ENCODE peak calls at places on chromosomes 16 and 17, in seven cellular contexts. S is ovary, Z is tibial nerve, I is IMR-90, L is esophagus squamous epithelium, G is body of pancreas, J is heart left ventricle. A is an unnamed sample.

GRCh38 chr17:74473294-74473693 is 6.9 kb downstream of the CD300A start:
- DNase-seq in S (no peak), Z (no peak), I (no peak), L (no peak), G (no peak), J (no peak), A (no peak)

GRCh38 chr16:54342001-54342776 is 55.6 kb upstream of the IRX3 start:
- DNase-seq in S (no peak), Z (no peak), I (no peak), L (no peak), G (no peak), J (no peak), A (no peak)

GRCh38 chr16:31201511-31202401 is 804 bp downstream of the PYCARD start:
- DNase-seq in S (peak; percentile 26), Z (no peak), I (no peak), L (no peak), G (peak; percentile 35), J (peak; percentile 41), A (no peak)

GRCh38 chr17:75367312-75367711 is 38.2 kb downstream of the GRB2 start:
- DNase-seq in S (no peak), Z (no peak), I (peak; percentile 51), L (no peak), G (no peak), J (no peak), A (no peak)

GRCh38 chr17:7883781-7884386 is 4.7 kb upstream of the CHD3 start:
- DNase-seq in S (no peak), Z (no peak), I (peak; percentile 45), L (no peak), G (no peak), J (no peak), A (no peak)

GRCh38 chr16:4733747-4734062 is 366 bp downstream of the ANKS3 start:
- DNase-seq in S (no peak), Z (no peak), I (no peak), L (no peak), G (peak; percentile 29), J (no peak), A (no peak)

GRCh38 chr17:62995377-62995885 is 29.4 kb downstream of the TANC2 start:
- DNase-seq in S (no peak), Z (no peak), I (peak; percentile 43), L (no peak), G (peak; percentile 46), J (no peak), A (no peak)

GRCh38 chr17:4199818-4200402 is 56.9 kb downstream of the CYB5D2 start:
- DNase-seq in S (no peak), Z (no peak), I (peak; percentile 42), L (no peak), G (peak; percentile 31), J (no peak), A (no peak)

GRCh38 chr17:76089680-76090516 is 10.9 kb downstream of the ZACN start:
- DNase-seq in S (no peak), Z (no peak), I (no peak), L (no peak), G (no peak), J (no peak), A (no peak)

GRCh38 chr16:8622315-8622656 is 788 bp downstream of the METTL22 start:
- DNase-seq in S (no peak), Z (no peak), I (no peak), L (no peak), G (no peak), J (no peak), A (no peak)

GRCh38 chr16:86051376-86052114 is 152.6 kb downstream of the IRF8 start:
- DNase-seq in S (no peak), Z (no peak), I (no peak), L (no peak), G (no peak), J (no peak), A (no peak)

GRCh38 chr17:79019631-79020584 is 4.1 kb upstream of the C1QTNF1 start:
- DNase-seq in S (peak; percentile 62), Z (peak; percentile 84), I (peak; percentile 78), L (no peak), G (peak; percentile 77), J (peak; percentile 86), A (peak; percentile 68)

GRCh38 chr17:38731526-38732294 is 1.6 kb downstream of the CISD3 start:
- DNase-seq in S (no peak), Z (no peak), I (no peak), L (no peak), G (no peak), J (no peak), A (no peak)

GRCh38 chr17:32275060-32276042 is 9.7 kb downstream of the RHBDL3 start:
- DNase-seq in S (peak; percentile 30), Z (no peak), I (peak; percentile 90), L (no peak), G (no peak), J (peak; percentile 73), A (no peak)

GRCh38 chr17:77266891-77267341 is 126.1 kb downstream of the SEC14L1 start:
- DNase-seq in S (no peak), Z (no peak), I (peak; percentile 23), L (no peak), G (no peak), J (no peak), A (no peak)

GRCh38 chr17:37608369-37609169 is 649 bp downstream of the SYNRG start:
- DNase-seq in S (no peak), Z (peak; percentile 26), I (peak; percentile 48), L (no peak), G (no peak), J (no peak), A (no peak)

GRCh38 chr17:78723001-78723796 is 58.9 kb downstream of the CYTH1 start:
- DNase-seq in S (peak; percentile 66), Z (no peak), I (peak; percentile 45), L (no peak), G (no peak), J (peak; percentile 57), A (no peak)

GRCh38 chr16:86828202-86828601 is 249.9 kb downstream of the FOXL1 start:
- DNase-seq in S (no peak), Z (no peak), I (no peak), L (no peak), G (no peak), J (no peak), A (no peak)

GRCh38 chr16:70370924-70371323 is 24.2 kb downstream of the DDX19A start:
- DNase-seq in S (no peak), Z (no peak), I (no peak), L (no peak), G (no peak), J (no peak), A (peak; percentile 60)

GRCh38 chr16:70377782-70378181 is 31.1 kb downstream of the DDX19A start:
- DNase-seq in S (no peak), Z (no peak), I (no peak), L (no peak), G (no peak), J (no peak), A (no peak)

GRCh38 chr16:70372921-70373550 is 26.3 kb downstream of the DDX19A start:
- DNase-seq in S (no peak), Z (no peak), I (no peak), L (no peak), G (no peak), J (no peak), A (no peak)

GRCh38 chr16:70375636-70376611 is 29.2 kb downstream of the DDX19A start:
- DNase-seq in S (no peak), Z (no peak), I (no peak), L (no peak), G (peak; percentile 14), J (no peak), A (peak; percentile 45)

DNA sequence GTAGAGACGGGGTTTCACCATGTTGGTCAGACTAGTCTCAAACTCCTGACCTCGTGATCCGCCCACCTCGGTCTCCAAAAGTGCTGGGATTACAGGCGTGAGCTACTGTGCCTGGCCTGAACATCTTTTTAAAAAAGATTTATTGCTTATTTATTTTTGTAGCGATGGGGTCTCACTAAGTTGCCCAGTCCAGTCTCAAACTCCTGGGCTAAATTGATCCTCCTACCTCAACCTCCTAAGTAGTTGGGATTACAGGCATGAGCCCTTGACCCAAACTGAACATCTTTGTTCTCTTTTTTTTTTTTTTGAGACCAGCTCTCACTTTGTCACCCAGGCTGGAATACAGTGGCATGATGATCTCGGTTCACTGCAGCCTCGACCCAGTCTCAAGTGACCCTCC is 27.5 kb downstream of the DDX19A start:
- DNase-seq in S (no peak), Z (no peak), I (no peak), L (no peak), G (no peak), J (no peak), A (no peak)
- TF ChIP-seq POLR2A in S (no peak), Z (no peak), I (no peak), L (no peak), G (no peak), J (no peak), A (no peak)

GRCh38 chr16:88943131-88943664 is 33.8 kb downstream of the CBFA2T3 start:
- DNase-seq in S (no peak), Z (no peak), I (no peak), L (no peak), G (no peak), J (no peak), A (no peak)
- TF ChIP-seq POLR2A in S (no peak), Z (no peak), I (no peak), L (no peak), G (no peak), J (no peak), A (no peak)

GRCh38 chr16:29814592-29814991 is 1.4 kb upstream of the PAGR1 start:
- DNase-seq in S (no peak), Z (no peak), I (no peak), L (no peak), G (no peak), J (no peak), A (no peak)

GRCh38 chr16:29818082-29818481 is 2.1 kb downstream of the PAGR1 start:
- DNase-seq in S (no peak), Z (no peak), I (no peak), L (no peak), G (no peak), J (no peak), A (no peak)

GRCh38 chr16:29815032-29815721 is 775 bp upstream of the PAGR1 start:
- DNase-seq in S (peak; percentile 55), Z (no peak), I (no peak), L (no peak), G (peak; percentile 38), J (peak; percentile 54), A (peak; percentile 32)

GRCh38 chr16:29816694-29817441 is 916 bp downstream of the PAGR1 start:
- DNase-seq in S (peak; percentile 63), Z (no peak), I (peak; percentile 60), L (no peak), G (peak; percentile 74), J (peak; percentile 77), A (no peak)

GRCh38 chr16:29815793-29816693 is at the start of gene PAGR1:
- DNase-seq in S (peak; percentile 98), Z (peak; percentile 97), I (peak; percentile 100), L (peak; percentile 94), G (peak; percentile 99), J (peak; percentile 99), A (peak; percentile 99)
- TF ChIP-seq POLR2A in S (peak; percentile 78), Z (peak; percentile 53), I (peak; percentile 49), L (no peak), G (peak; percentile 49), J (no peak), A (peak; percentile 72)

GRCh38 chr17:28661635-28662526 is at the start of the genes SDF2 and SUPT6H:
- DNase-seq in S (peak; percentile 87), Z (peak; percentile 93), I (peak; percentile 81), L (peak; percentile 63), G (peak; percentile 91), J (peak; percentile 91), A (peak; percentile 84)
- TF ChIP-seq POLR2A in S (peak; percentile 92), Z (peak; percentile 69), I (peak; percentile 96), L (no peak), G (peak; percentile 45), J (no peak), A (peak; percentile 97)